ENCODE peak calls at places on chromosomes 13 and 19, in five cellular contexts. K, Z, A, T and U are unnamed samples.

GRCh38 chr19:42207767-42208259 is 9.7 kb downstream of the DEDD2 start:
- DNase-seq in K (no peak), T (no peak), A (no peak), Z (no peak), U (peak)

GRCh38 chr13:66139701-66140100 is 1090.4 kb downstream of the PCDH9 start:
- DNase-seq in A (no peak), K (no peak), Z (no peak), T (no peak), U (no peak)

GRCh38 chr13:113631341-113632095 is 26.5 kb downstream of the ATP4B start:
- DNase-seq in Z (no peak), A (peak), K (no peak), T (no peak), U (no peak)

GRCh38 chr19:10651821-10652220 is 2.3 kb upstream of the ILF3 start:
- DNase-seq in Z (no peak), T (no peak), A (no peak), K (no peak), U (no peak)

GRCh38 chr13:85266771-85267170 is 532.4 kb downstream of the SLITRK6 start:
- DNase-seq in Z (no peak), T (no peak), K (no peak), A (no peak), U (no peak)

GRCh38 chr19:43809762-43810696 is 7.8 kb upstream of the LYPD5 start:
- DNase-seq in A (no peak), K (no peak), Z (no peak), T (no peak), U (no peak)

GRCh38 chr13:79459906-79460305 is 21.0 kb upstream of the NDFIP2 start:
- DNase-seq in T (no peak), K (no peak), Z (no peak), A (no peak), U (no peak)

GRCh38 chr13:65264066-65264465 is 1966.1 kb downstream of the PCDH9 start:
- DNase-seq in A (peak), K (no peak), Z (no peak), T (no peak), U (no peak)

GRCh38 chr13:101390461-101390860 is 25.8 kb downstream of the NALCN start:
- DNase-seq in Z (no peak), T (no peak), K (no peak), A (no peak), U (no peak)

GRCh38 chr19:13953021-13953531 is 767 bp downstream of the DCAF15 start:
- DNase-seq in A (no peak), Z (no peak), K (no peak), T (no peak), U (peak)

GRCh38 chr13:113023217-113023597 is 54.2 kb downstream of the MCF2L start:
- DNase-seq in A (no peak), K (no peak), Z (no peak), T (no peak), U (no peak)

GRCh38 chr13:99981115-99982020 is at the start of gene ZIC2:
- DNase-seq in K (no peak), T (no peak), A (peak), Z (no peak), U (peak)

GRCh38 chr13:40271931-40272775 is 394.3 kb downstream of the FOXO1 start:
- DNase-seq in Z (peak), A (no peak), K (no peak), T (peak), U (peak)

GRCh38 chr13:73717632-73718031 is 416.6 kb downstream of the KLF12 start:
- DNase-seq in Z (no peak), K (no peak), A (no peak), T (no peak), U (no peak)

GRCh38 chr13:60146491-60146890 is 17.2 kb downstream of the DIAPH3 start:
- DNase-seq in Z (no peak), K (no peak), T (no peak), A (no peak), U (no peak)

GRCh38 chr13:73860501-73860900 is 273.7 kb downstream of the KLF12 start:
- DNase-seq in T (no peak), K (no peak), Z (no peak), A (no peak), U (no peak)

GRCh38 chr13:107301724-107302374 is 733.9 kb upstream of the ARGLU1 start:
- DNase-seq in A (no peak), T (no peak), Z (no peak), K (no peak), U (no peak)

GRCh38 chr19:45158503-45159026 is 2.2 kb downstream of the NKPD1 start:
- DNase-seq in Z (no peak), K (no peak), T (no peak), A (no peak), U (no peak)

GRCh38 chr13:24272452-24273161 is 36.8 kb upstream of the C1QTNF9 start:
- DNase-seq in Z (peak), K (no peak), A (no peak), T (no peak), U (no peak)

GRCh38 chr19:16582486-16583261 is 10.5 kb upstream of the SLC35E1 start:
- DNase-seq in Z (no peak), A (no peak), T (no peak), K (no peak), U (no peak)

GRCh38 chr19:29770653-29771052 is 41.1 kb upstream of the CCNE1 start:
- DNase-seq in Z (no peak), T (no peak), A (no peak), K (no peak), U (no peak)

GRCh38 chr19:16436780-16437179 is 35.0 kb downstream of the EPS15L1 start:
- DNase-seq in Z (no peak), K (no peak), A (no peak), T (no peak), U (no peak)

GRCh38 chr13:24053505-24054251 is 106.8 kb upstream of the SPATA13 start:
- DNase-seq in Z (peak), T (no peak), K (peak), A (no peak), U (peak)

GRCh38 chr19:14352526-14352925 is 28.7 kb upstream of the ADGRE5 start:
- DNase-seq in T (no peak), Z (no peak), A (no peak), K (no peak), U (no peak)

GRCh38 chr19:36771275-36772231 is 1.1 kb downstream of the ZNF850 start:
- DNase-seq in T (peak), A (peak), Z (peak), K (peak), U (peak)
- TF ChIP-seq POLR2A in T (no peak), A (no peak), Z (no peak), K (peak), U (no peak)

GRCh38 chr19:19647037-19647835 is 3.8 kb upstream of the GMIP start:
- DNase-seq in K (no peak), T (no peak), Z (no peak), A (no peak), U (no peak)

GRCh38 chr19:19651076-19651475 is 7.6 kb upstream of the GMIP start:
- DNase-seq in K (no peak), T (no peak), A (no peak), Z (no peak), U (no peak)

GRCh38 chr19:19650331-19650730 is 6.9 kb upstream of the GMIP start:
- DNase-seq in A (no peak), T (no peak), Z (no peak), K (no peak), U (no peak)

GRCh38 chr19:19649159-19649558 is 5.7 kb upstream of the GMIP start:
- DNase-seq in K (no peak), T (no peak), Z (no peak), A (no peak), U (no peak)

GRCh38 chr19:19649580-19649995 is 6.1 kb upstream of the GMIP start:
- DNase-seq in A (no peak), T (no peak), Z (no peak), K (no peak), U (no peak)
- TF ChIP-seq POLR2A in A (no peak), T (no peak), Z (no peak), K (no peak), U (no peak)

DNA sequence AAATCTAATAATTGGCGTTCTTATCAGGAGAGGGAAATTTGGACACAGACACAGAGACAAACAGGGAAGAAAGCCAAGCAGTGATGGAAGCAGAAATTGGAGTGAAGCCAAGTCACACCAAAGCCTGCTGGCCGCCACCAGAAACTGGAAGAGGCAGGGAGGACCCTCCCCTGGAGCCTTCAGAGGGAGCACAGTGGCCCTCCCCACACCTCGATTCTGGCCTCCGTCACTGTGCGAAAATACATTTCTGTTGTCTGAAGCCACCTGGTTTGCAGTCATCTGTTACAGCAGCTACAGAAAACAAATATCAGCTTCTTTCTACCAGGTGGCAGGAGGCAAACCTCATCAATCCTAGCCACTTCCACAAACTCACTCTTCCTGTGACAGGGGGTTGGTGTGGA is 8.3 kb upstream of the TLE6 start:
- DNase-seq in K (no peak), Z (peak), T (peak), A (no peak), U (no peak)
- TF ChIP-seq POLR2A in K (no peak), Z (no peak), T (no peak), A (no peak), U (no peak)

DNA sequence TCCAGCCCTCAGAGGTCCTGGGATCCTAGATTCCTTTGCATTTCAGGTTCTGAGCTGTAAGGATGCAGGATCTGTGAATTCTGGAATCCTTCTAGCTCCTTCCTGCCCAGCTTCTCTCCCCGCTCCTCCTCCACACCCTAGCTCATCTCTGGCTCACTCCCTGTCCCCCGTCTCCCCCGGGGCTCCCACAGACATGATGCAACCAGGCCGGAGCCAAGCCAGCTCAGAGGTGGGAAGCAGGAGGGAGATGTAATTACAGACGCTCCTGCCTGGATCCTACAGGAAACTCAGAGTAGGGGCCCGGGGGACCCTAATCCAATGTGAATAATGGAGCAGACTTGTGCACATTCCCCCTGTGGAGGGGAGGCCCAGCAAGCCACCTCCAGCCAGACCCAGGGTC is 4.5 kb downstream of the GNG8 start:
- DNase-seq in Z (no peak), T (peak), A (no peak), K (no peak), U (no peak)
- TF ChIP-seq POLR2A in Z (no peak), T (no peak), A (no peak), K (no peak), U (no peak)

DNA sequence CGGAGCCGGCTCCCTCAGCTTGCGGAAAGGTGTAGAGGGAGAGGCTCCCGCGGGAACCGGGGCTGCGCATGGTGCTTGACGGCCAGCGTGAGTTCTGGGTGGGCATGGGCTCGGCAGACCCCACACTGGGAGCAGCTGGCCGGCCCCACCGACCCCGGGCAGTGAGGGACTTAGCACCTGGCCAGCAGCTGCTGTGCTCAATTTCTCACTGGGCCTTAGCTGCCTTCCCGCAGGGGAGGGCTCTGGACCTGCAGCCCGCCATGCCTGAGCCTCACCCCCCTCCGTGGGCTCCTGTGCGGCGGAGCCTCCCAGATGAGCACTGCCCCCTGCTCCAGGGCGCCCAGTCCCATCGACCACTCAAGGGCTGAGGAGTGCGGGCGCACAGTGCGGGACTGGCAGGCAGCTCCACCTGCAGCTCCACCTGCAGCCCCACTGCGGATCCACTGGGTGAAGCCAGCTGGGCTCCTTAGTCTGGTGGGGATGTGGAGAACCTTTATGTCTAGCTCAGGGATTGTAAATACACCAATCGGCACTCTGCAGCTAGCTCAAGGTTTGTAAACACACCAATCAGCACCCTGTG is 1141.8 kb downstream of the PCDH17 start:
- DNase-seq in T (no peak), Z (no peak), A (no peak), K (no peak), U (no peak)
- TF ChIP-seq POLR2A in T (no peak), Z (no peak), A (no peak), K (no peak), U (no peak)